ENCODE peak calls at places on chromosomes 4 and X, in nine cellular contexts. I, Y, C, W, P, L, K, X and B are unnamed samples.

GRCh38 chr4:83107636-83108035 is 6.9 kb downstream of the PLAC8 start:
- DNase-seq in I (no peak), Y (no peak), C (no peak), W (no peak), P (no peak), L (peak), K (peak), X (no peak), B (no peak)

GRCh38 chr4:169963998-169964397 is 62.2 kb downstream of the MFAP3L start:
- DNase-seq in I (no peak), Y (no peak), C (no peak), W (no peak), P (no peak), L (no peak), K (no peak), X (no peak), B (no peak)

GRCh38 chr4:108512615-108513505 is 107.5 kb upstream of the RPL34 start:
- DNase-seq in I (no peak), Y (no peak), C (peak), W (peak), P (no peak), L (peak), K (peak), X (peak), B (no peak)

GRCh38 chrX:16517206-16517605 is 132.8 kb upstream of the S100G start:
- DNase-seq in I (no peak), Y (no peak), C (peak), W (no peak), P (no peak), L (no peak), K (no peak), X (no peak), B (no peak)

GRCh38 chr4:24121395-24122175 is 231.7 kb upstream of the PPARGC1A start:
- DNase-seq in I (peak), Y (no peak), C (peak), W (no peak), P (no peak), L (no peak), K (no peak), X (no peak), B (no peak)

GRCh38 chrX:140701480-140701879 is 8.1 kb upstream of the LINC00632 start:
- DNase-seq in I (peak), Y (no peak), C (peak), W (peak), P (no peak), L (peak), K (no peak), X (peak), B (no peak)

GRCh38 chr4:113293673-113294072 is 244.2 kb downstream of the ANK2 start:
- DNase-seq in I (no peak), Y (no peak), C (no peak), W (no peak), P (no peak), L (no peak), K (no peak), X (no peak), B (no peak)

GRCh38 chr4:98631506-98631905 is 26.9 kb downstream of the TSPAN5 start:
- DNase-seq in I (no peak), Y (no peak), C (no peak), W (no peak), P (no peak), L (no peak), K (no peak), X (no peak), B (no peak)

GRCh38 chrX:115896362-115896761 is 274.2 kb upstream of the AGTR2 start:
- DNase-seq in I (no peak), Y (no peak), C (no peak), W (no peak), P (peak), L (no peak), K (no peak), X (no peak), B (no peak)

GRCh38 chr4:72319596-72319995 is 249.4 kb downstream of the ADAMTS3 start:
- DNase-seq in I (no peak), Y (no peak), C (peak), W (no peak), P (no peak), L (peak), K (no peak), X (no peak), B (no peak)

GRCh38 chr4:185382754-185383153 is 13.0 kb downstream of the LRP2BP start:
- DNase-seq in I (no peak), Y (no peak), C (no peak), W (no peak), P (no peak), L (no peak), K (no peak), X (no peak), B (no peak)

GRCh38 chr4:57162499-57163019 is 52.4 kb upstream of the IGFBP7 start:
- DNase-seq in I (no peak), Y (no peak), C (no peak), W (no peak), P (no peak), L (no peak), K (no peak), X (no peak), B (no peak)

GRCh38 chr4:80461412-80461811 is 125.9 kb downstream of the CFAP299 start:
- DNase-seq in I (no peak), Y (no peak), C (no peak), W (no peak), P (no peak), L (no peak), K (no peak), X (no peak), B (no peak)

GRCh38 chrX:123324628-123325027 is 140.6 kb downstream of the GRIA3 start:
- DNase-seq in I (no peak), Y (no peak), C (no peak), W (no peak), P (no peak), L (peak), K (no peak), X (no peak), B (no peak)

GRCh38 chr4:105093975-105094374 is 52.7 kb upstream of the TET2 start:
- DNase-seq in I (no peak), Y (no peak), C (peak), W (no peak), P (no peak), L (no peak), K (no peak), X (no peak), B (no peak)

GRCh38 chr4:10115657-10116624 is 658 bp downstream of the WDR1 start:
- DNase-seq in I (peak), Y (no peak), C (no peak), W (peak), P (peak), L (peak), K (peak), X (peak), B (no peak)

GRCh38 chr4:86957214-86957613 is 22.4 kb downstream of the AFF1 start:
- DNase-seq in I (no peak), Y (no peak), C (peak), W (no peak), P (no peak), L (peak), K (no peak), X (no peak), B (no peak)

GRCh38 chr4:140662082-140662869 is 93.5 kb upstream of the UCP1 start:
- DNase-seq in I (no peak), Y (no peak), C (peak), W (no peak), P (no peak), L (no peak), K (no peak), X (no peak), B (no peak)

GRCh38 chrX:40155617-40156471 is 58.1 kb upstream of the BCOR start:
- DNase-seq in I (no peak), Y (no peak), C (no peak), W (peak), P (no peak), L (no peak), K (no peak), X (peak), B (no peak)

GRCh38 chr4:146029939-146030710 is 91.5 kb upstream of the ZNF827 start:
- DNase-seq in I (no peak), Y (no peak), C (no peak), W (no peak), P (no peak), L (peak), K (no peak), X (no peak), B (no peak)

GRCh38 chr4:36026348-36026747 is 218.0 kb downstream of the ARAP2 start:
- DNase-seq in I (no peak), Y (no peak), C (no peak), W (no peak), P (no peak), L (no peak), K (no peak), X (no peak), B (no peak)

GRCh38 chrX:118975831-118976598 is 1.6 kb downstream of the LONRF3 start:
- DNase-seq in I (no peak), Y (peak), C (peak), W (peak), P (peak), L (peak), K (peak), X (peak), B (no peak)

GRCh38 chrX:48698306-48698705 is 1.8 kb downstream of the SUV39H1 start:
- DNase-seq in I (no peak), Y (no peak), C (no peak), W (no peak), P (no peak), L (no peak), K (no peak), X (no peak), B (no peak)

GRCh38 chr4:167176723-167177367 is 57.4 kb downstream of the SPOCK3 start:
- DNase-seq in I (no peak), Y (no peak), C (no peak), W (no peak), P (no peak), L (no peak), K (no peak), X (no peak), B (no peak)

GRCh38 chr4:101187837-101188236 is 159.5 kb downstream of the PPP3CA start:
- DNase-seq in I (no peak), Y (no peak), C (no peak), W (no peak), P (no peak), L (no peak), K (no peak), X (peak), B (no peak)

GRCh38 chrX:132504417-132504816 is 15.6 kb upstream of the MBNL3 start:
- DNase-seq in I (no peak), Y (no peak), C (no peak), W (no peak), P (no peak), L (no peak), K (no peak), X (no peak), B (no peak)

GRCh38 chrX:82677281-82677680 is 830.8 kb upstream of the POU3F4 start:
- DNase-seq in I (no peak), Y (no peak), C (no peak), W (no peak), P (no peak), L (no peak), K (no peak), X (no peak), B (no peak)

GRCh38 chr4:123924536-123924935 is 527.9 kb downstream of the SPRY1 start:
- DNase-seq in I (no peak), Y (no peak), C (peak), W (no peak), P (no peak), L (no peak), K (no peak), X (no peak), B (no peak)

GRCh38 chr4:73406548-73406875 is 2.4 kb downstream of the ALB start:
- DNase-seq in I (no peak), Y (no peak), C (no peak), W (no peak), P (no peak), L (no peak), K (no peak), X (no peak), B (no peak)

GRCh38 chrX:16444353-16444752 is 205.6 kb upstream of the S100G start:
- DNase-seq in I (no peak), Y (no peak), C (peak), W (no peak), P (peak), L (no peak), K (no peak), X (no peak), B (no peak)

GRCh38 chr4:88613417-88613875 is 21.2 kb downstream of the HERC3 start:
- DNase-seq in I (no peak), Y (no peak), C (no peak), W (no peak), P (no peak), L (peak), K (peak), X (no peak), B (no peak)

GRCh38 chr4:142156246-142156645 is 519.9 kb downstream of the IL15 start:
- DNase-seq in I (no peak), Y (no peak), C (no peak), W (no peak), P (no peak), L (no peak), K (no peak), X (no peak), B (no peak)

GRCh38 chrX:125378205-125378604 is 58.5 kb downstream of the TEX13C start:
- DNase-seq in I (no peak), Y (no peak), C (no peak), W (no peak), P (no peak), L (no peak), K (no peak), X (no peak), B (no peak)

GRCh38 chrX:21839334-21840198 is at the start of gene MBTPS2:
- DNase-seq in I (peak), Y (peak), C (peak), W (peak), P (peak), L (peak), K (peak), X (peak), B (peak)
- TF ChIP-seq CTCF in I (no peak), Y (no peak), C (peak), W (peak), P (no peak), L (peak), K (no peak), X (no peak), B (no peak)

DNA sequence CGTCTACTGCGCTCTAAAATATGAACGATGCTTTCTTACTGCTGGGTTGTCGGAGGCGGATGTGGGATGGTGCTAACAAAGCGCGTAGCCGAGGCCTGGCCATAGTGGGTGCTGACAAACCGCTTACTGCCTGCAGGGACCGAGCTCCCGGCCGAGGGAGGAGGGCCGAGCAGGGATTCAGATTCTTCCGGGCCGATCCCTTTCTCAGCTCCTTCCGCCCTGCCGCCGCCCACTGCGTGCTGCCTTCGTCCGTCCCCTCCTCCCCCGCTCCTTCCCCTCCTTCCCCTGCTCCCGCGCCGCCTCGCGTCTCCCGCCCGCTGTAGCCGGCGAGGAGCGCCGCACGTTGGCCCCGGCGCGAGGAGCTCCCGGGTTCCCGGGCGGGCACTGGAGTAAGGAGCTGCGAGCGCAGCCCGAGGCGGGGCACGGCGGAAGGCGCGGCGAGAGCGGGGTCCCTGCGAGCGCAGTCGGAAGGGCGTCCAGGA is at the start of gene STK32B:
- DNase-seq in I (peak), Y (peak), C (peak), W (peak), P (peak), L (peak), K (no peak), X (peak), B (no peak)
- H3K4me3 ChIP-seq in I (peak), Y (peak), C (peak), W (peak), P (peak), L (no peak), K (peak), X (peak), B (peak)

DNA sequence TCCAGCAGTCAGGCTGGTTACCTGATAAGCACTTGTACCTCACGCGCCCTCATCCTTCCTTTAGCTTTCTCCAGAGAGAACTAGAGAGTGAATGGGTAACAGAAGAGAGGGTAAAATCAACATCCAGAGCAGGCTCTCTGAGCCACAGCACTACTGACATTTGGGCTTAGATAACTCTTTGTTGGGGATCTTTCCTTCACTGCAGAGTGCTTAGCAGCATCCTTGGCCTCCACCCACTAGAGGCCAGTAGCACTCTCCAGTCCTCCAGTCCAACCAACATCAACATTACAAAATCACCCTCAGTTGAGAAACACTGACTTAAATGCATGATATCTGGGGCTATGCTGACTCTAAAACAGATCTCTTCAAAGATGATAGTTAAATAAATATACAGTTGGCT is 220.7 kb downstream of the TACR3 start:
- DNase-seq in I (no peak), Y (no peak), C (no peak), W (no peak), P (no peak), L (no peak), K (no peak), X (no peak), B (peak)
- TF ChIP-seq CTCF in I (no peak), Y (no peak), C (no peak), W (peak), P (no peak), L (no peak), K (no peak), X (no peak), B (peak)

GRCh38 chr4:186886759-186887158 is 163.1 kb upstream of the FAT1 start:
- DNase-seq in I (no peak), Y (no peak), C (no peak), W (no peak), P (no peak), L (no peak), K (no peak), X (no peak), B (no peak)
- H3K4me3 ChIP-seq in I (no peak), Y (no peak), C (no peak), W (no peak), P (no peak), L (no peak), K (no peak), X (no peak), B (no peak)

DNA sequence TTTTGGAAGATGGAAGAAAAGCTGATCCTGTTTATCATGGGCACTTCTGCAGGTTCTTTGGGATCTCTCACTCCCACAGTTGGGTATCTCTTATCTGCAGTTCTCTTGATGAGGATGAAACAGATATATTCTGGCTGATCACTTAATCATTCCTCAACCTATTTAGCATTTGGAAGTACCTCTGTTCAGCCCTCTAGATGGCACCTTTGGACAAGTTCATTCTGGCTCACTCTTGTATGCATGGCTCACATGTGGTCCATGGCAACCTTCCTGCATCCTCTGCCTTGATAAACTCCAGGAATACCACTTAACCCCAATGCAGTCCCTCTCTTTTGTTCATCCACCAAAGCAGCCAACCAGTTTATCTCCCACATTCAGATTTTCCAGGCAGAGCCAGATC is 74.2 kb downstream of the SMARCA5 start:
- DNase-seq in I (peak), Y (no peak), C (no peak), W (no peak), P (no peak), L (peak), K (no peak), X (peak), B (no peak)
- TF ChIP-seq CTCF in I (peak), Y (no peak), C (no peak), W (peak), P (peak), L (peak), K (no peak), X (no peak), B (peak)

GRCh38 chrX:319579-320125 is 1.1 kb upstream of the GTPBP6 start:
- DNase-seq in I (no peak), Y (no peak), C (no peak), W (no peak), P (peak), L (no peak), K (no peak), X (no peak), B (no peak)

GRCh38 chrX:318068-318738 is 393 bp downstream of the GTPBP6 start:
- DNase-seq in I (peak), Y (peak), C (peak), W (peak), P (peak), L (peak), K (peak), X (peak), B (peak)

GRCh38 chrX:317424-318067 is 1.1 kb downstream of the GTPBP6 start:
- DNase-seq in I (no peak), Y (no peak), C (no peak), W (peak), P (no peak), L (no peak), K (no peak), X (no peak), B (no peak)

GRCh38 chrX:318739-319578 is at the start of gene GTPBP6:
- DNase-seq in I (peak), Y (peak), C (peak), W (peak), P (peak), L (peak), K (peak), X (peak), B (peak)

DNA sequence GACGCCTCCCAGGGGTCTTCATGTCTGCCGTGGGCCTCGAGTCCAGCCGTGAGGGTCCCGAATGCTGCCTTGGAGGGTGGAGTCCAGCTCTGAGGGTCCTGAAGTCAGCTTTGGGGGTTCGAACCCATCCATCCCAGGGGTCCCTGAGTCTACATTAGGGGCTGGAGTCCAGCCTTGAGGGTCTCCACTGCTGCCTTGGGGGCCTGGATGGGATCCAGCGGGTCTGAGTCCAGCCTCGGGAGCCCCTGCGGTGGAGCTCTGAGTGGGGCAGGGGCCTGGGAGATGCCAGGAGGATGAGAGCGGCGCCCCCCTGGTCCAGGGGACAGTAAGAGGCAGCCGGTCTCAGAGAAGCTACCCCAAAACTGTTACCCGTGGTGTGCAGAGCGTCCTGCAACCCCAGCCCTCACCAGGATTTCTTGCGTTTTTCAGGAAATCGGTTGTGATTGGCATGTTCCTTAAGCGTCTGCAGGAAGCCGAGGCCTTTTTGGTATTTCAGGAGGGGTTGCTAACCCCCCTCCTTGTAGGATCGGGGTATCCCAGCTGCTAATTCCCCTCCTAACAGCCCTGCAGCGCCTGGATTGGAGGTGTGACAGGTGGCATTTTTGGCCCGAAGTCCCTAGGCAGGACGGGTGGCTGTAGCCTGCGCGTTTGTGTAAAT is 1.7 kb upstream of the GTPBP6 start:
- DNase-seq in I (no peak), Y (no peak), C (peak), W (no peak), P (peak), L (no peak), K (no peak), X (no peak), B (no peak)
- H3K4me3 ChIP-seq in I (peak), Y (peak), C (peak), W (peak), P (peak), L (peak), K (peak), X (peak), B (peak)

DNA sequence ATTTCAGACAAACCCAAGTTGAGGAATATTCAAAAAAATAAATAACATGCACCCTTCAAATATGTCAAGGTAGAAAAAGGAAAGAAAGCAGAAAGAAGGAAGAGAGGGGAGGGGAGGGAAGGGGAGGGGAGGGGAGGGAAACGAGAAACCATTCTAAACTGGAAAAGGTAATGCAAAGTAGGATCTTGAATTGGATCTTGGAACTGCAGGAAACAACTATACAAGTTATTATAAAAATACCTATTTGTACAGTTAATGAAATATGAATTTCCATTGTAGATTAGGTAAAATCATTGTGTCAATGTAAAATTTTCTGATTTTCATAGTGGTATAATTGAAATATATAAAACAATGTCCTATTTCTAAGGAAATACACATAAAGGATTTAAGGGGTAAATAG is 668.4 kb downstream of the FAT4 start:
- DNase-seq in I (no peak), Y (no peak), C (no peak), W (no peak), P (no peak), L (no peak), K (no peak), X (no peak), B (no peak)
- TF ChIP-seq CTCF in I (no peak), Y (no peak), C (no peak), W (no peak), P (no peak), L (no peak), K (no peak), X (no peak), B (no peak)